ENCODE peak calls at places on chromosomes 7 and 10, in eight cellular contexts. One of them, this sample, is unnamed.
A peak's percentile ranks its signal among the peaks of the same experiment; 100 is the strongest.

GRCh38 chr7:23915196-23915595 is 205.2 kb downstream of the STK31 start:
- DNase-seq in adipocyte: no peak
- DNase-seq in stimulated activated CD8-positive, alpha-beta memory T cell treated with anti-CD3 and anti-CD28 coated beads, Interleukin-7, amount 100 ng/mL, for 1 hour: no peak
- DNase-seq in occipital lobe: no peak
- DNase-seq in GM13977: no peak
- DNase-seq in fibroblast of pulmonary artery: no peak
- DNase-seq in ACHN: no peak
- DNase-seq in hypothalamus: no peak
- DNase-seq in this sample: no peak

GRCh38 chr10:29691564-29692064 is 56.8 kb upstream of the SVIL start:
- DNase-seq in adipocyte: no peak
- DNase-seq in stimulated activated CD8-positive, alpha-beta memory T cell treated with anti-CD3 and anti-CD28 coated beads, Interleukin-7, amount 100 ng/mL, for 1 hour: no peak
- DNase-seq in occipital lobe: no peak
- DNase-seq in GM13977: no peak
- DNase-seq in fibroblast of pulmonary artery: peak; percentile 71
- DNase-seq in ACHN: no peak
- DNase-seq in hypothalamus: no peak
- DNase-seq in this sample: no peak

GRCh38 chr7:16543456-16543855 is 16.8 kb downstream of the LRRC72 start:
- DNase-seq in adipocyte: no peak
- DNase-seq in stimulated activated CD8-positive, alpha-beta memory T cell treated with anti-CD3 and anti-CD28 coated beads, Interleukin-7, amount 100 ng/mL, for 1 hour: no peak
- DNase-seq in occipital lobe: no peak
- DNase-seq in GM13977: no peak
- DNase-seq in fibroblast of pulmonary artery: no peak
- DNase-seq in ACHN: no peak
- DNase-seq in hypothalamus: no peak
- DNase-seq in this sample: no peak

GRCh38 chr7:127938588-127938987 is 92.6 kb downstream of the LRRC4 start:
- DNase-seq in adipocyte: peak; percentile 88
- DNase-seq in stimulated activated CD8-positive, alpha-beta memory T cell treated with anti-CD3 and anti-CD28 coated beads, Interleukin-7, amount 100 ng/mL, for 1 hour: no peak
- DNase-seq in occipital lobe: no peak
- DNase-seq in GM13977: no peak
- DNase-seq in fibroblast of pulmonary artery: peak; percentile 73
- DNase-seq in ACHN: peak; percentile 60
- DNase-seq in hypothalamus: no peak
- DNase-seq in this sample: no peak

GRCh38 chr10:102342462-102342861 is 53.0 kb upstream of the NFKB2 start:
- DNase-seq in adipocyte: no peak
- DNase-seq in stimulated activated CD8-positive, alpha-beta memory T cell treated with anti-CD3 and anti-CD28 coated beads, Interleukin-7, amount 100 ng/mL, for 1 hour: no peak
- DNase-seq in occipital lobe: no peak
- DNase-seq in GM13977: no peak
- DNase-seq in fibroblast of pulmonary artery: no peak
- DNase-seq in ACHN: no peak
- DNase-seq in hypothalamus: no peak
- DNase-seq in this sample: no peak

GRCh38 chr7:39407139-39407538 is 159.1 kb upstream of the YAE1 start:
- DNase-seq in adipocyte: no peak
- DNase-seq in stimulated activated CD8-positive, alpha-beta memory T cell treated with anti-CD3 and anti-CD28 coated beads, Interleukin-7, amount 100 ng/mL, for 1 hour: no peak
- DNase-seq in occipital lobe: no peak
- DNase-seq in GM13977: no peak
- DNase-seq in fibroblast of pulmonary artery: no peak
- DNase-seq in ACHN: no peak
- DNase-seq in hypothalamus: no peak
- DNase-seq in this sample: no peak

GRCh38 chr10:64528294-64529002 is 1007.2 kb downstream of the REEP3 start:
- DNase-seq in adipocyte: no peak
- DNase-seq in stimulated activated CD8-positive, alpha-beta memory T cell treated with anti-CD3 and anti-CD28 coated beads, Interleukin-7, amount 100 ng/mL, for 1 hour: no peak
- DNase-seq in occipital lobe: no peak
- DNase-seq in GM13977: no peak
- DNase-seq in fibroblast of pulmonary artery: no peak
- DNase-seq in ACHN: no peak
- DNase-seq in hypothalamus: no peak
- DNase-seq in this sample: no peak

GRCh38 chr7:112990619-112991018 is 96.0 kb downstream of the GPR85 start:
- DNase-seq in adipocyte: no peak
- DNase-seq in stimulated activated CD8-positive, alpha-beta memory T cell treated with anti-CD3 and anti-CD28 coated beads, Interleukin-7, amount 100 ng/mL, for 1 hour: no peak
- DNase-seq in occipital lobe: no peak
- DNase-seq in GM13977: no peak
- DNase-seq in fibroblast of pulmonary artery: peak; percentile 36
- DNase-seq in ACHN: peak; percentile 43
- DNase-seq in hypothalamus: no peak
- DNase-seq in this sample: no peak

GRCh38 chr7:45211958-45212357 is 54.4 kb downstream of the RAMP3 start:
- DNase-seq in adipocyte: no peak
- DNase-seq in stimulated activated CD8-positive, alpha-beta memory T cell treated with anti-CD3 and anti-CD28 coated beads, Interleukin-7, amount 100 ng/mL, for 1 hour: no peak
- DNase-seq in occipital lobe: no peak
- DNase-seq in GM13977: no peak
- DNase-seq in fibroblast of pulmonary artery: no peak
- DNase-seq in ACHN: no peak
- DNase-seq in hypothalamus: no peak
- DNase-seq in this sample: no peak

GRCh38 chr7:133773601-133774000 is 353.5 kb upstream of the LRGUK start:
- DNase-seq in adipocyte: no peak
- DNase-seq in stimulated activated CD8-positive, alpha-beta memory T cell treated with anti-CD3 and anti-CD28 coated beads, Interleukin-7, amount 100 ng/mL, for 1 hour: no peak
- DNase-seq in occipital lobe: no peak
- DNase-seq in GM13977: no peak
- DNase-seq in fibroblast of pulmonary artery: no peak
- DNase-seq in ACHN: no peak
- DNase-seq in hypothalamus: no peak
- DNase-seq in this sample: no peak

GRCh38 chr7:73822319-73823173 is 8.2 kb upstream of the CLDN4 start:
- DNase-seq in adipocyte: peak; percentile 90
- DNase-seq in stimulated activated CD8-positive, alpha-beta memory T cell treated with anti-CD3 and anti-CD28 coated beads, Interleukin-7, amount 100 ng/mL, for 1 hour: no peak
- DNase-seq in occipital lobe: no peak
- DNase-seq in GM13977: no peak
- DNase-seq in fibroblast of pulmonary artery: peak; percentile 66
- DNase-seq in ACHN: peak; percentile 99
- DNase-seq in hypothalamus: no peak
- DNase-seq in this sample: no peak

GRCh38 chr10:125158528-125159485 is 1.6 kb downstream of the CTBP2 start:
- DNase-seq in adipocyte: peak; percentile 73
- DNase-seq in stimulated activated CD8-positive, alpha-beta memory T cell treated with anti-CD3 and anti-CD28 coated beads, Interleukin-7, amount 100 ng/mL, for 1 hour: no peak
- DNase-seq in occipital lobe: peak; percentile 52
- DNase-seq in GM13977: peak; percentile 74
- DNase-seq in fibroblast of pulmonary artery: peak; percentile 55
- DNase-seq in ACHN: peak; percentile 51
- DNase-seq in hypothalamus: peak; percentile 44
- DNase-seq in this sample: no peak

GRCh38 chr7:19558527-19558926 is 150.3 kb downstream of the POLR1F start:
- DNase-seq in adipocyte: peak; percentile 55
- DNase-seq in stimulated activated CD8-positive, alpha-beta memory T cell treated with anti-CD3 and anti-CD28 coated beads, Interleukin-7, amount 100 ng/mL, for 1 hour: no peak
- DNase-seq in occipital lobe: no peak
- DNase-seq in GM13977: no peak
- DNase-seq in fibroblast of pulmonary artery: peak; percentile 39
- DNase-seq in ACHN: no peak
- DNase-seq in hypothalamus: no peak
- DNase-seq in this sample: no peak

GRCh38 chr7:47663239-47663638 is 81.3 kb upstream of the TNS3 start:
- DNase-seq in adipocyte: peak; percentile 31
- DNase-seq in stimulated activated CD8-positive, alpha-beta memory T cell treated with anti-CD3 and anti-CD28 coated beads, Interleukin-7, amount 100 ng/mL, for 1 hour: no peak
- DNase-seq in occipital lobe: no peak
- DNase-seq in GM13977: no peak
- DNase-seq in fibroblast of pulmonary artery: no peak
- DNase-seq in ACHN: no peak
- DNase-seq in hypothalamus: no peak
- DNase-seq in this sample: no peak

GRCh38 chr7:153473189-153473588 is 579.0 kb upstream of the DPP6 start:
- DNase-seq in adipocyte: no peak
- DNase-seq in stimulated activated CD8-positive, alpha-beta memory T cell treated with anti-CD3 and anti-CD28 coated beads, Interleukin-7, amount 100 ng/mL, for 1 hour: no peak
- DNase-seq in occipital lobe: no peak
- DNase-seq in GM13977: no peak
- DNase-seq in fibroblast of pulmonary artery: no peak
- DNase-seq in ACHN: no peak
- DNase-seq in hypothalamus: no peak
- DNase-seq in this sample: no peak

GRCh38 chr10:72025832-72026231 is 61.6 kb downstream of the CHST3 start:
- DNase-seq in adipocyte: no peak
- DNase-seq in stimulated activated CD8-positive, alpha-beta memory T cell treated with anti-CD3 and anti-CD28 coated beads, Interleukin-7, amount 100 ng/mL, for 1 hour: no peak
- DNase-seq in occipital lobe: no peak
- DNase-seq in GM13977: no peak
- DNase-seq in fibroblast of pulmonary artery: no peak
- DNase-seq in ACHN: no peak
- DNase-seq in hypothalamus: no peak
- DNase-seq in this sample: no peak

GRCh38 chr10:75444781-75445386 is 13.5 kb downstream of the LRMDA start:
- DNase-seq in adipocyte: no peak
- DNase-seq in stimulated activated CD8-positive, alpha-beta memory T cell treated with anti-CD3 and anti-CD28 coated beads, Interleukin-7, amount 100 ng/mL, for 1 hour: no peak
- DNase-seq in occipital lobe: no peak
- DNase-seq in GM13977: no peak
- DNase-seq in fibroblast of pulmonary artery: no peak
- DNase-seq in ACHN: no peak
- DNase-seq in hypothalamus: no peak
- DNase-seq in this sample: no peak

GRCh38 chr7:4707980-4708411 is 25.9 kb downstream of the FOXK1 start:
- DNase-seq in adipocyte: no peak
- DNase-seq in stimulated activated CD8-positive, alpha-beta memory T cell treated with anti-CD3 and anti-CD28 coated beads, Interleukin-7, amount 100 ng/mL, for 1 hour: no peak
- DNase-seq in occipital lobe: no peak
- DNase-seq in GM13977: no peak
- DNase-seq in fibroblast of pulmonary artery: no peak
- DNase-seq in ACHN: no peak
- DNase-seq in hypothalamus: no peak
- DNase-seq in this sample: no peak

GRCh38 chr7:76424413-76425111 is at the start of gene ZP3:
- DNase-seq in adipocyte: no peak
- DNase-seq in stimulated activated CD8-positive, alpha-beta memory T cell treated with anti-CD3 and anti-CD28 coated beads, Interleukin-7, amount 100 ng/mL, for 1 hour: no peak
- DNase-seq in occipital lobe: no peak
- DNase-seq in GM13977: peak; percentile 44
- DNase-seq in fibroblast of pulmonary artery: no peak
- DNase-seq in ACHN: no peak
- DNase-seq in hypothalamus: no peak
- DNase-seq in this sample: peak; percentile 59

GRCh38 chr10:28331821-28332220 is 29.0 kb upstream of the MPP7 start:
- DNase-seq in adipocyte: peak; percentile 92
- DNase-seq in stimulated activated CD8-positive, alpha-beta memory T cell treated with anti-CD3 and anti-CD28 coated beads, Interleukin-7, amount 100 ng/mL, for 1 hour: no peak
- DNase-seq in occipital lobe: no peak
- DNase-seq in GM13977: no peak
- DNase-seq in fibroblast of pulmonary artery: peak; percentile 25
- DNase-seq in ACHN: no peak
- DNase-seq in hypothalamus: no peak
- DNase-seq in this sample: no peak

GRCh38 chr7:32937344-32938174 is 19.7 kb upstream of the FKBP9 start:
- DNase-seq in adipocyte: peak; percentile 30
- DNase-seq in stimulated activated CD8-positive, alpha-beta memory T cell treated with anti-CD3 and anti-CD28 coated beads, Interleukin-7, amount 100 ng/mL, for 1 hour: no peak
- DNase-seq in occipital lobe: no peak
- DNase-seq in GM13977: no peak
- DNase-seq in fibroblast of pulmonary artery: peak; percentile 57
- DNase-seq in ACHN: no peak
- DNase-seq in hypothalamus: peak; percentile 6
- DNase-seq in this sample: no peak

GRCh38 chr10:69854685-69855345 is 53.1 kb downstream of the COL13A1 start:
- DNase-seq in adipocyte: no peak
- DNase-seq in stimulated activated CD8-positive, alpha-beta memory T cell treated with anti-CD3 and anti-CD28 coated beads, Interleukin-7, amount 100 ng/mL, for 1 hour: no peak
- DNase-seq in occipital lobe: no peak
- DNase-seq in GM13977: no peak
- DNase-seq in fibroblast of pulmonary artery: no peak
- DNase-seq in ACHN: no peak
- DNase-seq in hypothalamus: no peak
- DNase-seq in this sample: no peak

GRCh38 chr10:96345250-96345649 is 13.6 kb downstream of the OPALIN start:
- DNase-seq in adipocyte: no peak
- DNase-seq in stimulated activated CD8-positive, alpha-beta memory T cell treated with anti-CD3 and anti-CD28 coated beads, Interleukin-7, amount 100 ng/mL, for 1 hour: no peak
- DNase-seq in occipital lobe: no peak
- DNase-seq in GM13977: no peak
- DNase-seq in fibroblast of pulmonary artery: no peak
- DNase-seq in ACHN: no peak
- DNase-seq in hypothalamus: no peak
- DNase-seq in this sample: no peak

GRCh38 chr7:130909161-130909836 is 175.3 kb upstream of the KLF14 start:
- DNase-seq in adipocyte: no peak
- DNase-seq in stimulated activated CD8-positive, alpha-beta memory T cell treated with anti-CD3 and anti-CD28 coated beads, Interleukin-7, amount 100 ng/mL, for 1 hour: no peak
- DNase-seq in occipital lobe: no peak
- DNase-seq in GM13977: no peak
- DNase-seq in fibroblast of pulmonary artery: no peak
- DNase-seq in ACHN: no peak
- DNase-seq in hypothalamus: no peak
- DNase-seq in this sample: no peak

GRCh38 chr7:106345421-106346166 is 60.8 kb upstream of the NAMPT start:
- DNase-seq in adipocyte: peak; percentile 21
- DNase-seq in stimulated activated CD8-positive, alpha-beta memory T cell treated with anti-CD3 and anti-CD28 coated beads, Interleukin-7, amount 100 ng/mL, for 1 hour: no peak
- DNase-seq in occipital lobe: no peak
- DNase-seq in GM13977: no peak
- DNase-seq in fibroblast of pulmonary artery: peak; percentile 75
- DNase-seq in ACHN: no peak
- DNase-seq in hypothalamus: no peak
- DNase-seq in this sample: no peak

GRCh38 chr10:123642293-123642692 is 23.9 kb upstream of the GPR26 start:
- DNase-seq in adipocyte: peak; percentile 30
- DNase-seq in stimulated activated CD8-positive, alpha-beta memory T cell treated with anti-CD3 and anti-CD28 coated beads, Interleukin-7, amount 100 ng/mL, for 1 hour: no peak
- DNase-seq in occipital lobe: no peak
- DNase-seq in GM13977: no peak
- DNase-seq in fibroblast of pulmonary artery: no peak
- DNase-seq in ACHN: no peak
- DNase-seq in hypothalamus: no peak
- DNase-seq in this sample: no peak

GRCh38 chr7:51315393-51316261 is 982 bp downstream of the COBL start:
- DNase-seq in adipocyte: peak; percentile 1
- DNase-seq in stimulated activated CD8-positive, alpha-beta memory T cell treated with anti-CD3 and anti-CD28 coated beads, Interleukin-7, amount 100 ng/mL, for 1 hour: no peak
- DNase-seq in occipital lobe: peak; percentile 47
- DNase-seq in GM13977: peak; percentile 30
- DNase-seq in fibroblast of pulmonary artery: no peak
- DNase-seq in ACHN: peak; percentile 92
- DNase-seq in hypothalamus: no peak
- DNase-seq in this sample: no peak

This sample was measured in GM12864.